ENCODE peak calls at places on chromosomes 2 and 18, in seven cellular contexts. H is fibroblast of mammary gland, W is IMR-90, Z is HCT116, J is A549, F is AG04450, D is colonic mucosa. C is an unnamed sample.

GRCh38 chr2:148642112-148642744 is 2.3 kb upstream of the EPC2 start:
- DNase-seq in H (no peak), W (no peak), Z (no peak), J (no peak), F (no peak), D (no peak), C (no peak)

GRCh38 chr18:29181151-29181901 is 1004.4 kb upstream of the CDH2 start:
- DNase-seq in H (peak; percentile 97), W (peak; percentile 98), Z (no peak), J (no peak), F (peak; percentile 89), D (no peak), C (peak; percentile 1)

GRCh38 chr2:24352664-24353063 is 7.7 kb downstream of the ITSN2 start:
- DNase-seq in H (no peak), W (no peak), Z (no peak), J (no peak), F (no peak), D (no peak), C (no peak)

GRCh38 chr2:40721595-40721994 is 269.7 kb upstream of the SLC8A1 start:
- DNase-seq in H (peak; percentile 38), W (peak; percentile 44), Z (no peak), J (no peak), F (no peak), D (no peak), C (no peak)

GRCh38 chr2:196335238-196335637 is 163.9 kb upstream of the STK17B start:
- DNase-seq in H (peak; percentile 74), W (peak; percentile 94), Z (no peak), J (peak; percentile 38), F (peak; percentile 62), D (no peak), C (no peak)

GRCh38 chr18:3111523-3112240 is 98.7 kb upstream of the LPIN2 start:
- DNase-seq in H (no peak), W (no peak), Z (no peak), J (no peak), F (no peak), D (no peak), C (no peak)

GRCh38 chr2:177068967-177069366 is 143.6 kb upstream of the HNRNPA3 start:
- DNase-seq in H (no peak), W (no peak), Z (no peak), J (no peak), F (no peak), D (no peak), C (no peak)

GRCh38 chr2:127810156-127810636 is 775 bp downstream of the WDR33 start:
- DNase-seq in H (peak; percentile 29), W (peak; percentile 28), Z (no peak), J (peak; percentile 20), F (no peak), D (peak; percentile 39), C (peak; percentile 40)

GRCh38 chr2:162086904-162087303 is 12.9 kb upstream of the DPP4 start:
- DNase-seq in H (peak; percentile 86), W (no peak), Z (no peak), J (no peak), F (no peak), D (no peak), C (no peak)

GRCh38 chr2:22957441-22957840 is 427.5 kb upstream of the KLHL29 start:
- DNase-seq in H (no peak), W (no peak), Z (no peak), J (no peak), F (no peak), D (no peak), C (no peak)

GRCh38 chr2:118088051-118089014 is at the start of gene INSIG2:
- DNase-seq in H (peak; percentile 93), W (peak; percentile 91), Z (peak; percentile 97), J (peak; percentile 88), F (peak; percentile 81), D (peak; percentile 97), C (peak; percentile 97)

GRCh38 chr2:222427606-222428320 is 3.4 kb downstream of the SGPP2 start:
- DNase-seq in H (no peak), W (no peak), Z (no peak), J (no peak), F (no peak), D (peak; percentile 74), C (peak; percentile 94)

DNA sequence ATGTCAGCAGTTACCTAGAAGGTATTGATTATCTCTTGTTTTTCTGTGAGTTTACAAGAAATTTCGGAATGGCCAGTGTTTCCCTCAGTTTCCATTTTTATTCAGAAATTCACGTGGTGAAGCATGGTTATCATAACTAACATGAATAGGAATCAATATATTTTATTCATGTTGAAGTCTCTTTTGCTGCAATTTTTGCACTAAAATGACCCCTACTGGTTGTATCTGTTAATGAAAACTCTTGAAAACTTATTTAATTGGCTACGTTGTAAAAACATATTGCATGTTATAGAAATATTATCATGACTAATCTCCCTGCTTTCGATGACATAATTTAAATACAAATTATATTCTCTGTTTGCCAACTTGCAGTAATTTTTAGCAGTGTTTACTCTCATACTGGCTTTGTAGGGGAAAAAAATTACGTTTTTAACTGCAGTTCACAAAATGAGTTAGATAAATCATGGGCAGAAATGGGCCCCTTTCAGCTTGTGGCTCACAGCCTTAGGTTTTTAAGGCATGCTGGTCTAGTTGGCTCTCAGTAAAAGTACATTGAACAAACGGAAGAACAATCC is 3.5 kb downstream of the CRIM1 start:
- DNase-seq in H (peak; percentile 37), W (peak; percentile 48), Z (no peak), J (no peak), F (no peak), D (no peak), C (no peak)
- H3K4me3 ChIP-seq in H (peak overlapping the region; percentile 90), W (peak overlapping the region; percentile 70), Z (no peak overlapping the region), J (peak overlapping the region; percentile 90), F (peak overlapping the region; percentile 94), D (no peak overlapping the region), C (no peak overlapping the region)

GRCh38 chr2:146576301-146576700 is 1268.5 kb upstream of the ACVR2A start:
- DNase-seq in H (peak; percentile 20), W (peak; percentile 26), Z (no peak), J (no peak), F (no peak), D (no peak), C (no peak)
- H3K4me3 ChIP-seq in H (no peak overlapping the region), W (no peak overlapping the region), Z (no peak overlapping the region), J (no peak overlapping the region), F (no peak overlapping the region), D (no peak overlapping the region), C (no peak overlapping the region)

GRCh38 chr2:70674636-70675430 is 93.2 kb downstream of the ADD2 start:
- DNase-seq in H (no peak), W (no peak), Z (no peak), J (no peak), F (no peak), D (no peak), C (no peak)
- H3K4me3 ChIP-seq in H (no peak overlapping the region), W (no peak overlapping the region), Z (no peak overlapping the region), J (no peak overlapping the region), F (no peak overlapping the region), D (no peak overlapping the region), C (no peak overlapping the region)

DNA sequence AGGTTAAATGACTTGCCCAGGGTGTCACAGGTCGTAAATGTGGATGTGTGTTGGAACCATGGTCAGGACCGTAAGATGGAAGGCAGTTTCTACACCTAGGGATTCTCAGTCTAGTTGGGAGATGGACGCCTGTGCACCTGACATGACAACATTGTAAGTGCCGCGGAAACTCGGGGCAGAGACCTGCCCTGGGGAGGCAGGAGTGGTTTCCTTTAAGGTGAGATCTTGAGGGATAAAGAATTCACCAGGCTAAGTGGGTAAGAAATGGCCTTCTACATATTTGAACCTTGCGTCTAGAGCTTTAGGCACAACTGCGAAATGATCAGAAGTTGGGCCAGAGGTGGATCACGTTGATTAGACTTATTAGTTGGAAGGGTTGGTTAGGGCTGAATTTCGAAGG is 1.6 kb downstream of the DGKD start:
- DNase-seq in H (no peak), W (no peak), Z (no peak), J (no peak), F (no peak), D (no peak), C (peak; percentile 27)
- H3K4me3 ChIP-seq in H (no peak overlapping the region), W (no peak overlapping the region), Z (peak overlapping the region; percentile 65), J (peak overlapping the region; percentile 74), F (no peak overlapping the region), D (no peak overlapping the region), C (peak overlapping the region; percentile 98)

GRCh38 chr2:94879982-94880377 is 8.8 kb downstream of the TEKT4 start:
- DNase-seq in H (no peak), W (no peak), Z (no peak), J (no peak), F (no peak), D (no peak), C (no peak)

GRCh38 chr2:94880507-94880906 is 9.3 kb downstream of the TEKT4 start:
- DNase-seq in H (no peak), W (no peak), Z (no peak), J (no peak), F (no peak), D (no peak), C (no peak)

GRCh38 chr2:94881070-94881469 is 9.8 kb downstream of the TEKT4 start:
- DNase-seq in H (no peak), W (no peak), Z (no peak), J (no peak), F (no peak), D (no peak), C (no peak)

GRCh38 chr2:94877129-94877528 is 5.9 kb downstream of the TEKT4 start:
- DNase-seq in H (no peak), W (no peak), Z (no peak), J (no peak), F (no peak), D (no peak), C (no peak)

GRCh38 chr2:94879314-94879981 is 8.2 kb downstream of the TEKT4 start:
- DNase-seq in H (no peak), W (no peak), Z (no peak), J (no peak), F (no peak), D (no peak), C (no peak)
- H3K4me3 ChIP-seq in H (no peak overlapping the region), W (no peak overlapping the region), Z (no peak overlapping the region), J (no peak overlapping the region), F (no peak overlapping the region), D (no peak overlapping the region), C (no peak overlapping the region)

DNA sequence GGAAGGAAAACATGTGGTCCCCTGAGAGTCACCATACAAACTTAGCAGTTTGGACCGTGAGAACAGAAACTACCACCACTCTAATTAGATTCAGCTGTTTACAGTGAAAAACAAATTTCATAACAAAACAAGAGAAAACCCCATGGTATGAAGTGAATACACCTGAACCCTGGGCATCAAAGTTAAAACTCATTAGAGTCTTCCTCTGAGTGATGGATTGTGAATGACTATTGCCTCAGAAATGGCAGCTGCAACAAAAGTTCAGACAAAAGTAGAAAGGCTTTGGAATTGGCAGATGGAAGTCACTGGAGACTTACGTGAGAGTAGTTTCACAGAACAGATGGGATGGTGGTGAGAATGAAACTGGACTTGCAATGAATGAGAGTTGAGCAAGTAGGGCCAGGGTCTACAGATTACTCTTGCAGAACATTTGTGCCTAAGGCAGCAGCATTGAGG is 98.0 kb downstream of the AAK1 start:
- DNase-seq in H (peak; percentile 47), W (no peak), Z (no peak), J (no peak), F (no peak), D (no peak), C (no peak)
- H3K4me3 ChIP-seq in H (no peak overlapping the region), W (no peak overlapping the region), Z (no peak overlapping the region), J (no peak overlapping the region), F (no peak overlapping the region), D (no peak overlapping the region), C (no peak overlapping the region)

GRCh38 chr2:101828267-101829017 is 130.9 kb downstream of the MAP4K4 start:
- DNase-seq in H (peak; percentile 80), W (no peak), Z (no peak), J (no peak), F (no peak), D (no peak), C (no peak)
- H3K4me3 ChIP-seq in H (no peak overlapping the region), W (no peak overlapping the region), Z (no peak overlapping the region), J (no peak overlapping the region), F (no peak overlapping the region), D (no peak overlapping the region), C (no peak overlapping the region)

C was measured in small intestine.